ENCODE peak calls at places on chromosomes 7 and 10, in four cellular contexts. U is suprapubic skin, K is upper lobe of left lung, G is uterus. O is an unnamed sample.

GRCh38 chr7:41567350-41568114 is 135.4 kb downstream of the INHBA start:
- DNase-seq in K (no peak), U (no peak), G (no peak), O (no peak)

GRCh38 chr10:66804911-66805310 is 120.9 kb upstream of the LRRTM3 start:
- DNase-seq in K (no peak), G (no peak), U (no peak), O (no peak)

GRCh38 chr10:127302343-127302742 is 106.0 kb upstream of the INSYN2A start:
- DNase-seq in U (no peak), K (no peak), G (no peak), O (no peak)

GRCh38 chr10:69912584-69912983 is 110.9 kb downstream of the COL13A1 start:
- DNase-seq in U (no peak), G (peak), K (no peak), O (no peak)

GRCh38 chr10:79045566-79046175 is 23.1 kb upstream of the ZMIZ1 start:
- DNase-seq in K (no peak), G (no peak), U (peak), O (no peak)

GRCh38 chr7:131578602-131579001 is 22.2 kb upstream of the PODXL start:
- DNase-seq in U (no peak), G (no peak), K (no peak), O (no peak)

GRCh38 chr7:27242580-27243339 is at the start of gene EVX1:
- DNase-seq in K (peak), G (no peak), U (no peak), O (no peak)

GRCh38 chr10:109929501-109930219 is 6.3 kb upstream of the XPNPEP1 start:
- DNase-seq in U (no peak), K (no peak), G (no peak), O (no peak)

GRCh38 chr10:99809931-99810615 is 27.6 kb downstream of the ABCC2 start:
- DNase-seq in K (no peak), G (peak), U (no peak), O (no peak)

GRCh38 chr10:126092806-126093205 is 196.4 kb downstream of the FANK1 start:
- DNase-seq in G (no peak), U (no peak), K (no peak), O (peak)

DNA sequence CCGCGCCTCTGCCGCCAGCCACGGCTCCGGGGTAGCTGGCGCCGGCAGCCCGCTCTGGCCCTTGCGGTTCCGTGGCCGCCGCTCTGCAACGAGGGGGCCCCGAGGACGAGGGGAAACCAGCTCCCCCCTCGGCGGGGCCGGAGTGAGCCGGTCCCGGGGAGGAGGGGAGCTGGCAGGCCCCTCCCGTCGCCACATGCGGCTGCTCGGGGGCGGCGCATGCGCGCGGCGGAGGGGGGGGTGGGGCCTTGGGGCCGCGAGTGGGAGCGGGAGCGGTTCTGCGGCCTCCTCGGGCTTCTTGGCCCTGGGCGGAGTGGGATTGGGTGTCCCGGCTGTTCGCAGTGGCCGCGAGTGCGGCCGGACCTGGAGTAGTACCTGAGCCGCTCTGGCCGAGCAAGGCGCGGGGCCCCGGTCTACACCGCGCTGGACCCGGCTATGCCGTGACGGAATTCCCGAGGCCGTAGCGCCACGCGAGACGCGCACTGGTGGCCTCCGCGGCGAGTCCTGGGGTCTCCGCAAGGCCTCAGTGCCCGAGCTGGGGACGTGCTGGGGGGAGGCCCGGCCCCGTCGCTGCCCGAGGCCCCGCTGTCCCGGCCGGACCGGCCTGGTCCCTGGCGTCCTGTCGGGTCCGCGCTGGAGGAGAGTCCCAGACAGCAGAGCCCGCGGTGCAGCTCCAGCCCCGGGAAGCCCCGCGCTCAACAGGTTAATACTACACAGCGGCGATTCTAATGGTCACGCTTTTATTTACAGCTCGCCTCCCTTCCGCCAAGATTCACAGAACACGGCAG is 483 bp upstream of the PAXIP1 start:
- DNase-seq in U (peak), K (peak), G (peak), O (peak)
- TF ChIP-seq POLR2A in U (peak), K (peak), G (peak), O (peak)

GRCh38 chr7:32941996-32942782 is 15.1 kb upstream of the FKBP9 start:
- DNase-seq in G (peak), U (peak), K (no peak), O (peak)
- TF ChIP-seq POLR2A in G (no peak), U (no peak), K (no peak), O (peak)

DNA sequence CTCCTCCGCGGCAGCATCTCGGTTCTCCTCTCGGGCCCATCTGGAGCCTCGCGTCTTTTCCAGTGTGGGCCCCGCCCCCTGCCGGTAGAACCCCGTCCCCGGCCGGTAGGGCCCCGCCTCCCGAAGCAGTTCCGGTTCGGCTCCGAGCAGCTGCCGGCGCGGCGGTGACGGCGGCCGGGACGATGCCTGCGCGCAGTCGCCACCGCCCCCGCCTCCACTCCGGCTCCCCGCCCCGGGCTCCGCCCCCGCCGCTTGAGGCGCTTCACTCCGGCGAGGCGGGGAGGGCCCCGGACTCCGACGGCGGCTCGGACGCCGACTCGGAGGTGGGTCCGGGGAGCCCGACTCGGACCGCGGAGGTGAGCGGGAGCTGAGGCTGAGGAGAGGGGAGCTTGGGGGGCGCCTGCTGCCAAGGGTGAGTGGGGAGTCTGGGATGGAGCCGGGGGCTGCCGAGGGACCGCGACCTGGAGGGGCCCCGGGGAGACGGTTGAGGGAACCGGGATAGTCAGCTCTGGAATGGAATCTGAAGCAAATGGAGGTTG is at the start of gene SAMD8:
- DNase-seq in G (peak), K (peak), U (peak), O (peak)
- TF ChIP-seq POLR2A in G (peak), K (peak), U (peak), O (peak)

DNA sequence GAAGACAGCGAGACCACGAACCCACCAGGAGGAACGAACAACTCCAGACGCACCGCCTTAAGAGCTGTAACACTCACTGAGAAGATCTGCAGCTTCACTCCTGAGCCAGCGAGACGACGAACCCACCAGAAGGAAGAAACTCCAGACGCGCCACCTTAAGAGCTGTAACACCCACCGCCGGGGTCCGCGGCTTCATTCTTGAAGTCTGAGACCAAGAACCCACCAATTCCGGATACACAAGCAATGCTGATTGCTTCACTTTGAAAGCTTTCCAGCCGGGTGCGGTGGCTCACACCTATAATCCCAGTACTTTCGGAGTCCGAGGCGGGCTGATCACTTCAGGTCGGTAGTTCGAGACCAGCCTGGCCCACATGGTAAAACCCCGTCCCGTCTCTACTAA is 177.2 kb upstream of the MYO3A start:
- DNase-seq in U (no peak), G (no peak), K (peak), O (no peak)
- TF ChIP-seq POLR2A in U (no peak), G (no peak), K (no peak), O (no peak)

GRCh38 chr10:62266611-62267010 is 2.0 kb downstream of the RTKN2 start:
- DNase-seq in G (no peak), U (no peak), K (no peak), O (no peak)

GRCh38 chr10:62266147-62266546 is 2.5 kb downstream of the RTKN2 start:
- DNase-seq in U (no peak), K (no peak), G (no peak), O (no peak)

GRCh38 chr10:62270020-62270419 is 1.4 kb upstream of the RTKN2 start:
- DNase-seq in G (no peak), U (no peak), K (no peak), O (no peak)

GRCh38 chr10:62268027-62268398 is 631 bp downstream of the RTKN2 start:
- DNase-seq in K (no peak), U (no peak), G (no peak), O (no peak)

GRCh38 chr10:62268399-62269076 is at the start of gene RTKN2:
- DNase-seq in U (peak), G (peak), K (peak), O (peak)
- TF ChIP-seq POLR2A in U (no peak), G (peak), K (peak), O (no peak)

GRCh38 chr7:44799939-44800338 is 3.5 kb downstream of the PPIA start:
- DNase-seq in K (no peak), U (no peak), G (no peak), O (no peak)

GRCh38 chr7:44805950-44806349 is 9.5 kb downstream of the PPIA start:
- DNase-seq in G (no peak), U (no peak), K (no peak), O (no peak)

GRCh38 chr7:44801890-44802289 is 5.4 kb downstream of the PPIA start:
- DNase-seq in G (no peak), K (no peak), U (no peak), O (no peak)

GRCh38 chr7:44798649-44799275 is 2.3 kb downstream of the PPIA start:
- DNase-seq in U (no peak), G (no peak), K (no peak), O (no peak)

GRCh38 chr7:44802418-44803025 is 6.0 kb downstream of the PPIA start:
- DNase-seq in U (no peak), G (no peak), K (no peak), O (no peak)
- TF ChIP-seq POLR2A in U (no peak), G (no peak), K (no peak), O (no peak)

GRCh38 chr7:76325811-76326210 is 23.3 kb downstream of the HSPB1 start:
- DNase-seq in K (no peak), G (no peak), U (no peak), O (no peak)

GRCh38 chr7:76328390-76328789 is 25.9 kb downstream of the HSPB1 start:
- DNase-seq in K (peak), G (no peak), U (no peak), O (no peak)

GRCh38 chr7:76327610-76328009 is 25.1 kb downstream of the HSPB1 start:
- DNase-seq in K (no peak), G (no peak), U (no peak), O (no peak)

GRCh38 chr7:76326646-76327233 is 24.3 kb downstream of the HSPB1 start:
- DNase-seq in U (no peak), K (no peak), G (no peak), O (no peak)

DNA sequence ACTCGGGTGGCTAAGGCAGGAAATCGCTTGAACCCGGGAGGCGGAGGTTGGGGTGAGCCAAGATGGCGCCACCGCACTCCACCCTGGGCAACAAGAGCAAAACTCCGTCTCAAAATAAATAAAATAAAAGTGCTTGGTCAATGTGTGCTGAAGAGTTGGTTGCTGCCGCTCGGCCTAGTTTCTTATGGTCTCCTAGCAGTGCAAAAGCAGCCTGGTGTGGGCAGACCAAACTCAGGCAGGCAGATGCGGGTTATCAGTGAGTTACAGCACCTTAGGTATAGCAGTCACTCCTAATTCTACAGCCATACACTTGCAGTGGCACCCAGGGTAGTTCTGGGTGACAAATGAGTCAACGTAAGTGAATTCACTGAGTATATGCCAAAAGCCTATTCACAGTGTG is 22.6 kb downstream of the HSPB1 start:
- DNase-seq in U (no peak), G (no peak), K (no peak), O (peak)
- TF ChIP-seq POLR2A in U (no peak), G (no peak), K (no peak), O (no peak)

GRCh38 chr10:61903184-61903990 is 1.9 kb downstream of the ARID5B start:
- DNase-seq in K (peak), G (peak), U (peak), O (peak)
- TF ChIP-seq POLR2A in K (peak), G (peak), U (peak), O (peak)

O was measured in adrenal gland.